ENCODE peak calls at places on chromosomes 11 and 22, in five cellular contexts. One of them, this sample, is unnamed.

GRCh38 chr22:37229805-37230672 is 14.0 kb downstream of the RAC2 start:
- DNase-seq in stimulated activated CD8-positive, alpha-beta memory T cell treated with anti-CD3 and anti-CD28 coated beads, Interleukin-15, amount 100 ng/mL, for 1 hour: peak
- DNase-seq in kidney: peak
- DNase-seq in brain microvascular endothelial cell: peak
- DNase-seq in NCI-H187: no peak
- DNase-seq in this sample: no peak

GRCh38 chr11:62223095-62223494 is 14.6 kb downstream of the SCGB2A1 start:
- DNase-seq in NCI-H187: no peak
- DNase-seq in kidney: no peak
- DNase-seq in stimulated activated CD8-positive, alpha-beta memory T cell treated with anti-CD3 and anti-CD28 coated beads, Interleukin-15, amount 100 ng/mL, for 1 hour: no peak
- DNase-seq in brain microvascular endothelial cell: no peak
- DNase-seq in this sample: no peak

GRCh38 chr11:47645500-47645899 is 3.1 kb upstream of the MTCH2 start:
- DNase-seq in brain microvascular endothelial cell: no peak
- DNase-seq in kidney: no peak
- DNase-seq in stimulated activated CD8-positive, alpha-beta memory T cell treated with anti-CD3 and anti-CD28 coated beads, Interleukin-15, amount 100 ng/mL, for 1 hour: no peak
- DNase-seq in NCI-H187: no peak
- DNase-seq in this sample: no peak

GRCh38 chr11:69362315-69362714 is 68.4 kb downstream of the MYEOV start:
- DNase-seq in stimulated activated CD8-positive, alpha-beta memory T cell treated with anti-CD3 and anti-CD28 coated beads, Interleukin-15, amount 100 ng/mL, for 1 hour: no peak
- DNase-seq in NCI-H187: no peak
- DNase-seq in brain microvascular endothelial cell: no peak
- DNase-seq in kidney: no peak
- DNase-seq in this sample: no peak

GRCh38 chr11:29018631-29019030 is 910.4 kb downstream of the METTL15 start:
- DNase-seq in brain microvascular endothelial cell: peak
- DNase-seq in NCI-H187: no peak
- DNase-seq in kidney: no peak
- DNase-seq in stimulated activated CD8-positive, alpha-beta memory T cell treated with anti-CD3 and anti-CD28 coated beads, Interleukin-15, amount 100 ng/mL, for 1 hour: no peak
- DNase-seq in this sample: peak

GRCh38 chr11:104443387-104443786 is 279.4 kb upstream of the PDGFD start:
- DNase-seq in kidney: no peak
- DNase-seq in brain microvascular endothelial cell: no peak
- DNase-seq in stimulated activated CD8-positive, alpha-beta memory T cell treated with anti-CD3 and anti-CD28 coated beads, Interleukin-15, amount 100 ng/mL, for 1 hour: no peak
- DNase-seq in NCI-H187: no peak
- DNase-seq in this sample: no peak

GRCh38 chr11:130455493-130456127 is 7.2 kb downstream of the ADAMTS15 start:
- DNase-seq in NCI-H187: no peak
- DNase-seq in kidney: peak
- DNase-seq in brain microvascular endothelial cell: no peak
- DNase-seq in stimulated activated CD8-positive, alpha-beta memory T cell treated with anti-CD3 and anti-CD28 coated beads, Interleukin-15, amount 100 ng/mL, for 1 hour: no peak
- DNase-seq in this sample: no peak

GRCh38 chr11:131957891-131958290 is 587.5 kb downstream of the NTM start:
- DNase-seq in kidney: no peak
- DNase-seq in brain microvascular endothelial cell: no peak
- DNase-seq in stimulated activated CD8-positive, alpha-beta memory T cell treated with anti-CD3 and anti-CD28 coated beads, Interleukin-15, amount 100 ng/mL, for 1 hour: no peak
- DNase-seq in NCI-H187: no peak
- DNase-seq in this sample: no peak

GRCh38 chr11:26227311-26227710 is 104.6 kb upstream of the ANO3 start:
- DNase-seq in brain microvascular endothelial cell: peak
- DNase-seq in NCI-H187: peak
- DNase-seq in stimulated activated CD8-positive, alpha-beta memory T cell treated with anti-CD3 and anti-CD28 coated beads, Interleukin-15, amount 100 ng/mL, for 1 hour: no peak
- DNase-seq in kidney: no peak
- DNase-seq in this sample: peak

GRCh38 chr22:38435010-38435409 is 20.0 kb downstream of the KCNJ4 start:
- DNase-seq in NCI-H187: no peak
- DNase-seq in brain microvascular endothelial cell: no peak
- DNase-seq in kidney: no peak
- DNase-seq in stimulated activated CD8-positive, alpha-beta memory T cell treated with anti-CD3 and anti-CD28 coated beads, Interleukin-15, amount 100 ng/mL, for 1 hour: no peak
- DNase-seq in this sample: no peak

GRCh38 chr22:21632931-21633330 is 371 bp downstream of the CCDC116 start:
- DNase-seq in kidney: peak
- DNase-seq in brain microvascular endothelial cell: no peak
- DNase-seq in NCI-H187: no peak
- DNase-seq in stimulated activated CD8-positive, alpha-beta memory T cell treated with anti-CD3 and anti-CD28 coated beads, Interleukin-15, amount 100 ng/mL, for 1 hour: no peak
- DNase-seq in this sample: no peak

GRCh38 chr11:7143908-7144307 is 55.1 kb downstream of the RBMXL2 start:
- DNase-seq in stimulated activated CD8-positive, alpha-beta memory T cell treated with anti-CD3 and anti-CD28 coated beads, Interleukin-15, amount 100 ng/mL, for 1 hour: no peak
- DNase-seq in kidney: no peak
- DNase-seq in NCI-H187: no peak
- DNase-seq in brain microvascular endothelial cell: no peak
- DNase-seq in this sample: peak

GRCh38 chr11:73995247-73995646 is 12.6 kb upstream of the UCP2 start:
- DNase-seq in NCI-H187: no peak
- DNase-seq in stimulated activated CD8-positive, alpha-beta memory T cell treated with anti-CD3 and anti-CD28 coated beads, Interleukin-15, amount 100 ng/mL, for 1 hour: no peak
- DNase-seq in kidney: no peak
- DNase-seq in brain microvascular endothelial cell: no peak
- DNase-seq in this sample: no peak